ENCODE peak calls at places on chromosomes 7 and 10, in six cellular contexts. U, K, B, W, H and O are unnamed samples.

GRCh38 chr7:22447008-22447407 is 53.0 kb downstream of the STEAP1B start:
- DNase-seq in U (no peak), K (no peak), B (no peak), W (no peak), H (peak), O (no peak)

GRCh38 chr7:18337425-18337824 is 158.1 kb upstream of the HDAC9 start:
- DNase-seq in U (no peak), K (no peak), B (no peak), W (no peak), H (no peak), O (no peak)

GRCh38 chr10:124651402-124651887 is 92.7 kb downstream of the FAM53B start:
- DNase-seq in U (no peak), K (no peak), B (no peak), W (no peak), H (no peak), O (no peak)

GRCh38 chr10:94299417-94299816 is 63.3 kb downstream of the NOC3L start:
- DNase-seq in U (no peak), K (peak), B (no peak), W (peak), H (no peak), O (no peak)

GRCh38 chr7:132249591-132249971 is 326.7 kb downstream of the PLXNA4 start:
- DNase-seq in U (no peak), K (no peak), B (no peak), W (no peak), H (peak), O (no peak)

GRCh38 chr7:141700291-141700847 is 1.6 kb downstream of the DENND11 start:
- DNase-seq in U (no peak), K (no peak), B (no peak), W (no peak), H (no peak), O (no peak)

GRCh38 chr7:113652501-113652900 is 266.3 kb downstream of the PPP1R3A start:
- DNase-seq in U (no peak), K (no peak), B (no peak), W (no peak), H (no peak), O (no peak)

GRCh38 chr10:31318382-31318853 is 598 bp upstream of the ZEB1 start:
- DNase-seq in U (peak), K (no peak), B (no peak), W (peak), H (peak), O (peak)

GRCh38 chr7:22814261-22815208 is 8.1 kb downstream of the TOMM7 start:
- DNase-seq in U (no peak), K (no peak), B (no peak), W (no peak), H (no peak), O (no peak)

GRCh38 chr7:107430057-107430456 is 39.8 kb upstream of the GPR22 start:
- DNase-seq in U (no peak), K (no peak), B (no peak), W (no peak), H (no peak), O (no peak)

GRCh38 chr7:11540271-11540761 is 291.7 kb downstream of the THSD7A start:
- DNase-seq in U (no peak), K (peak), B (no peak), W (no peak), H (no peak), O (no peak)

GRCh38 chr7:111232249-111233084 is 141.5 kb downstream of the LRRN3 start:
- DNase-seq in U (peak), K (no peak), B (peak), W (peak), H (no peak), O (no peak)

GRCh38 chr10:60977161-60978128 is 33.5 kb upstream of the RHOBTB1 start:
- DNase-seq in U (no peak), K (no peak), B (no peak), W (no peak), H (no peak), O (no peak)

GRCh38 chr10:113620486-113620885 is 43.4 kb downstream of the NRAP start:
- DNase-seq in U (no peak), K (no peak), B (no peak), W (no peak), H (no peak), O (no peak)

GRCh38 chr7:13742719-13743640 is 246.5 kb downstream of the ETV1 start:
- DNase-seq in U (no peak), K (no peak), B (peak), W (peak), H (no peak), O (no peak)

GRCh38 chr7:138607216-138608126 is 93.7 kb downstream of the SVOPL start:
- DNase-seq in U (no peak), K (no peak), B (no peak), W (no peak), H (no peak), O (no peak)

DNA sequence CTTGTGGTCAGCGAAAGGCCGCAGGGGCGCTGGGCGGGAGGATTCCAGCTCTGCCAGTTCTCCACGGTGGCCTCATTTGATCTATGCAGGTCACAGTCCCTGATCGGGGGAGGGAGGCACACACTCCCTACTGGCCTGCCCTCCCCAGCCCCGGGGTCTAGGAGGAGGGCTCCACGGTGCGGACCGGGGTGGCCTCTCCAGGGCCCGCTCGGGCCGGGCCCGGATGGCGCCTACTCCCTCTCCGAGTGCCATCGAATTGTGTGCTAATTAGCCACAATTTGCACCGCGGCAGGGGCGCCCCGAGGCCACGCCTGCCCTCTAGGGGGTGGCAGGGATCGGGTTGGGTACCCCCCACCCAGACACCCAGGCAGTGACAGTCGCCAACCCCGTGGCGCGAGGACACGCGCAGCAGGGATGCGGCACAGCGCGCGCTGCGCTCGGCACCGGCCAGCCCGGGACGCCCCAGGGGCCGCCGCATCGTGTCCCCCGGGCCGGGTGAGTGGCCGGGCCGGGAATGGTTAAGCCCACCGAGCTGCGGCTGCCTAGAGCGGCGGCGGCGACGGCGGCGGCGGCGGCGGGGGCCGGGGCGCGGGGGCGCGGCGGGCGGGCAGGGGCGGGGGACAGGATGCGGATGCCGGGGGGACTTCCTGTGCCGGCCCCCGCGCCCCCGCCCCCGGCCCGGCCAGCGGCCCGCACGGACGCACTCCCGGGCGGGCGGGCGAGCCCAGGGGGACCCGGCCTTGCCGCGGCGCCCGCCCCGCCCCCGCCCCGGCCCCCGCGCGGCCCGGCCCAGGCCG is at the start of gene ZNF853:
- DNase-seq in U (no peak), K (no peak), B (no peak), W (no peak), H (no peak), O (no peak)
- TF ChIP-seq CTCF in U (no peak), K (no peak), B (no peak), W (no peak), H (no peak), O (no peak)

GRCh38 chr7:94655562-94655883 is 410 bp downstream of the SGCE start:
- DNase-seq in U (no peak), K (no peak), B (no peak), W (no peak), H (no peak), O (no peak)

GRCh38 chr7:94654764-94655561 is 970 bp downstream of the SGCE start:
- DNase-seq in U (peak), K (no peak), B (no peak), W (peak), H (no peak), O (no peak)

GRCh38 chr7:94656658-94656924 is 658 bp upstream of the SGCE start:
- DNase-seq in U (no peak), K (no peak), B (no peak), W (no peak), H (no peak), O (no peak)

GRCh38 chr7:94656925-94657731 is 1.2 kb upstream of the SGCE start:
- DNase-seq in U (peak), K (no peak), B (no peak), W (peak), H (no peak), O (no peak)

GRCh38 chr7:94655884-94656657 is at the start of gene SGCE:
- DNase-seq in U (peak), K (no peak), B (no peak), W (peak), H (peak), O (peak)
- TF ChIP-seq CTCF in U (peak), K (peak), B (peak), W (peak), H (peak), O (peak)

GRCh38 chr10:34081948-34082347 is 733.1 kb downstream of the PARD3 start:
- DNase-seq in U (no peak), K (no peak), B (no peak), W (no peak), H (no peak), O (no peak)
- TF ChIP-seq CTCF in U (no peak), K (peak), B (no peak), W (peak), H (no peak), O (no peak)

GRCh38 chr7:10128748-10129147 is 844.9 kb upstream of the PHF14 start:
- DNase-seq in U (no peak), K (no peak), B (no peak), W (no peak), H (no peak), O (no peak)
- TF ChIP-seq CTCF in U (no peak), K (peak), B (peak), W (peak), H (peak), O (no peak)

GRCh38 chr10:6406220-6407033 is 173.6 kb downstream of the PRKCQ start:
- DNase-seq in U (no peak), K (no peak), B (no peak), W (peak), H (peak), O (peak)
- TF ChIP-seq CTCF in U (peak), K (peak), B (peak), W (peak), H (peak), O (no peak)

GRCh38 chr10:16916496-16916895 is 99.3 kb upstream of the RSU1 start:
- DNase-seq in U (no peak), K (no peak), B (no peak), W (no peak), H (no peak), O (no peak)

GRCh38 chr10:16919076-16919972 is 102.1 kb upstream of the RSU1 start:
- DNase-seq in U (no peak), K (no peak), B (no peak), W (no peak), H (no peak), O (no peak)

GRCh38 chr10:16910795-16911164 is 93.6 kb upstream of the RSU1 start:
- DNase-seq in U (no peak), K (no peak), B (no peak), W (no peak), H (no peak), O (no peak)

GRCh38 chr10:16913266-16913665 is 96.0 kb upstream of the RSU1 start:
- DNase-seq in U (no peak), K (no peak), B (no peak), W (no peak), H (no peak), O (no peak)

DNA sequence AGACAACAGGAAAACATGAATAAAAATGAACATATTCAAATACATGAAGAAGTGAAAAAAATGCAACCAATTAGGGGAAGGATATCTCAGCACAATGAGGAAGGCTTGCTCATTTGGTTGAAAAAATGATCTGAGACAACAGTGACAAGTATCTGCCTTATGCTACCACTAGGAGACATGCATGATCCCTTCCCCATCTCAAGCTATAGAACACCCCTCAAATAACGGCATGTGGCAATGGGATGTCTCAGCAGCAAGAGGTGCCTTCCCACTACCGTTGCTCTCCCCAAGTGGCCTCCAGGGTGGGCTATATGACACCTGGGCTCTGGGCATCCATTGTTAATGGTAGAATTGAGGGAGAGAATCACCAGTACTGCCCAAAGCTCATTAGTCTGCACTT is 98.1 kb upstream of the RSU1 start:
- DNase-seq in U (no peak), K (no peak), B (no peak), W (no peak), H (no peak), O (no peak)
- TF ChIP-seq CTCF in U (peak), K (peak), B (peak), W (peak), H (no peak), O (no peak)

GRCh38 chr7:31172071-31172470 is 120.0 kb downstream of the ADCYAP1R1 start:
- DNase-seq in U (no peak), K (no peak), B (no peak), W (no peak), H (no peak), O (no peak)

GRCh38 chr7:31171216-31171750 is 119.2 kb downstream of the ADCYAP1R1 start:
- DNase-seq in U (no peak), K (no peak), B (no peak), W (no peak), H (no peak), O (no peak)

GRCh38 chr7:31175672-31176071 is 123.6 kb downstream of the ADCYAP1R1 start:
- DNase-seq in U (no peak), K (no peak), B (no peak), W (no peak), H (no peak), O (no peak)
- TF ChIP-seq CTCF in U (peak), K (peak), B (peak), W (peak), H (no peak), O (no peak)